ENCODE peak calls at places on chromosomes 12 and 14, in six cellular contexts. One of them, this sample, is unnamed.

GRCh38 chr14:106268013-106268727 is 741.8 kb downstream of the TMEM121 start:
- DNase-seq in tibial nerve: no peak
- DNase-seq in A549: peak
- DNase-seq in neural crest cell: no peak
- DNase-seq in HL-60: no peak
- DNase-seq in lung: no peak
- DNase-seq in this sample: no peak

GRCh38 chr14:101347893-101348777 is 213.2 kb upstream of the DIO3 start:
- DNase-seq in tibial nerve: no peak
- DNase-seq in A549: no peak
- DNase-seq in neural crest cell: no peak
- DNase-seq in HL-60: no peak
- DNase-seq in lung: no peak
- DNase-seq in this sample: no peak

GRCh38 chr12:4114986-4115385 is 158.6 kb upstream of the CCND2 start:
- DNase-seq in tibial nerve: no peak
- DNase-seq in A549: no peak
- DNase-seq in neural crest cell: no peak
- DNase-seq in HL-60: no peak
- DNase-seq in lung: no peak
- DNase-seq in this sample: no peak

GRCh38 chr12:52045794-52046199 is 5.4 kb upstream of the NR4A1 start:
- DNase-seq in tibial nerve: no peak
- DNase-seq in A549: peak
- DNase-seq in neural crest cell: no peak
- DNase-seq in HL-60: no peak
- DNase-seq in lung: no peak
- DNase-seq in this sample: no peak

GRCh38 chr14:23209651-23210423 is 26.4 kb upstream of the SLC7A8 start:
- DNase-seq in tibial nerve: no peak
- DNase-seq in A549: no peak
- DNase-seq in neural crest cell: no peak
- DNase-seq in HL-60: no peak
- DNase-seq in lung: no peak
- DNase-seq in this sample: no peak

GRCh38 chr14:87133073-87133815 is 859.7 kb downstream of the GALC start:
- DNase-seq in tibial nerve: peak
- DNase-seq in A549: no peak
- DNase-seq in neural crest cell: no peak
- DNase-seq in HL-60: no peak
- DNase-seq in lung: no peak
- DNase-seq in this sample: no peak

GRCh38 chr14:54291491-54292191 is 105.2 kb upstream of the CDKN3 start:
- DNase-seq in tibial nerve: no peak
- DNase-seq in A549: no peak
- DNase-seq in neural crest cell: no peak
- DNase-seq in HL-60: no peak
- DNase-seq in lung: no peak
- DNase-seq in this sample: peak

GRCh38 chr12:63400746-63401145 is 249.7 kb upstream of the AVPR1A start:
- DNase-seq in tibial nerve: no peak
- DNase-seq in A549: peak
- DNase-seq in neural crest cell: no peak
- DNase-seq in HL-60: no peak
- DNase-seq in lung: no peak
- DNase-seq in this sample: no peak

GRCh38 chr12:90281156-90281868 is 572.7 kb upstream of the ATP2B1 start:
- DNase-seq in tibial nerve: no peak
- DNase-seq in A549: no peak
- DNase-seq in neural crest cell: no peak
- DNase-seq in HL-60: no peak
- DNase-seq in lung: no peak
- DNase-seq in this sample: no peak

DNA sequence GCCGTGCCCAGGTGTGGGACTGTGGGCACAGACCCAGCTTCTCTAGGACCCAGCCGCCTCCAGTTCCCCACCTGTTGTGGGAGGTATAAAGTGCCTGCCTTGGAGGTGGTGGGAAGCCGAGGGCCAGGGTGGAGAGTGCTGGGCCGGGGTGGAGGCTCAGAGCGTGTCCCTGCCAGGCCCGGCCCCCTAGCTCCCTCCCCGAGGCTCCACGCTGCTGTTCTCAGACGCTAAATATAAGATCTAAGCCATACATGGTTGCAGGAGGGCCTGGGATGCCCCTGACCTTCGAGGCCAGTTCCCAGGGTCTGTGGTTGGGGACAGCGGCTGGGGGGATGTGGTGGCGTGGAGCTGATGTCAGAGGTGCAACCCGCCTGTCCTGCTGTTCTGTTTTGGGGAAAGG is 10.8 kb downstream of the INF2 start:
- DNase-seq in tibial nerve: no peak
- DNase-seq in A549: no peak
- DNase-seq in neural crest cell: no peak
- DNase-seq in HL-60: no peak
- DNase-seq in lung: no peak
- DNase-seq in this sample: no peak
- TF ChIP-seq CTCF in tibial nerve: no peak
- TF ChIP-seq CTCF in A549: no peak
- TF ChIP-seq CTCF in neural crest cell: no peak
- TF ChIP-seq CTCF in HL-60: no peak
- TF ChIP-seq CTCF in lung: no peak
- TF ChIP-seq CTCF in this sample: no peak

DNA sequence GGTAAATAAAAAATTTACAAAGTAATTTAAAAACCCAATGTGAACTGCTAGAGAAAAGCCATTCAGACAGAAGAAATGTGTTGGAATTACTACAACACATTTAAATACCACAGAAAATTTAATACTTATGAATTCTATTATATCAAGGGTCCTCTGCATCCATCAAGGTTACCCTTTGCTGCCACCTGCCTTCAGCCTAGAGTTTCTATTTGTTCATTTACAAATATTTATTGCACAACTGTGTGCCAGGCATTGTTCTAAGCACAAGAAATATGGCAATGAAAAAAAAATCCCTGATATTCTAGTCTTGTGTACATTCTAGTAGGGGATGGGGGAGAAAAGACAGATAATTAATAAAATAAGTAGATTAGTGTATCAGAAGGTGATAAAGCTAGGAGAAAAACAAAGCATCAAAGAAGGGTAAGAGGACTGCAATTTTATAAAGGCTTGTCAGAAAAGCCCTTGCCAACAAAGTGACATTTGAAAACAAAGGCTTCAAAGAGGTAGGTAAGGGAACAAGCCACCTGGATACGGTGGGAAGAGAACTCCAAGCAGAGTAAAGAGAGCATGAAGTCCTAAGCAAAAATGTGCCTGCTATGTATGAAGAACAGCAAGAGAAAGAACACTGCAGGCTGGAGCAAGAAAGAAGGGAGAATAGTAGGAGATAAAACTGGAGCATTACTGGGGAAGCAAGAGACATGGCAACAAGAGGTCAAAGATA is 59.1 kb upstream of the SLC6A13 start:
- DNase-seq in tibial nerve: no peak
- DNase-seq in A549: peak
- DNase-seq in neural crest cell: no peak
- DNase-seq in HL-60: no peak
- DNase-seq in lung: no peak
- DNase-seq in this sample: peak
- TF ChIP-seq CTCF in tibial nerve: no peak
- TF ChIP-seq CTCF in A549: peak
- TF ChIP-seq CTCF in neural crest cell: peak
- TF ChIP-seq CTCF in HL-60: no peak
- TF ChIP-seq CTCF in lung: no peak
- TF ChIP-seq CTCF in this sample: no peak

GRCh38 chr12:124159655-124160054 is 135.2 kb upstream of the RFLNA start:
- DNase-seq in tibial nerve: no peak
- DNase-seq in A549: no peak
- DNase-seq in neural crest cell: no peak
- DNase-seq in HL-60: no peak
- DNase-seq in lung: no peak
- DNase-seq in this sample: no peak

GRCh38 chr12:124165695-124166094 is 129.2 kb upstream of the RFLNA start:
- DNase-seq in tibial nerve: no peak
- DNase-seq in A549: no peak
- DNase-seq in neural crest cell: no peak
- DNase-seq in HL-60: no peak
- DNase-seq in lung: no peak
- DNase-seq in this sample: no peak

GRCh38 chr12:124167141-124167540 is 127.8 kb upstream of the RFLNA start:
- DNase-seq in tibial nerve: no peak
- DNase-seq in A549: no peak
- DNase-seq in neural crest cell: no peak
- DNase-seq in HL-60: no peak
- DNase-seq in lung: no peak
- DNase-seq in this sample: no peak

GRCh38 chr12:124160102-124160501 is 134.8 kb upstream of the RFLNA start:
- DNase-seq in tibial nerve: no peak
- DNase-seq in A549: no peak
- DNase-seq in neural crest cell: no peak
- DNase-seq in HL-60: no peak
- DNase-seq in lung: no peak
- DNase-seq in this sample: no peak

DNA sequence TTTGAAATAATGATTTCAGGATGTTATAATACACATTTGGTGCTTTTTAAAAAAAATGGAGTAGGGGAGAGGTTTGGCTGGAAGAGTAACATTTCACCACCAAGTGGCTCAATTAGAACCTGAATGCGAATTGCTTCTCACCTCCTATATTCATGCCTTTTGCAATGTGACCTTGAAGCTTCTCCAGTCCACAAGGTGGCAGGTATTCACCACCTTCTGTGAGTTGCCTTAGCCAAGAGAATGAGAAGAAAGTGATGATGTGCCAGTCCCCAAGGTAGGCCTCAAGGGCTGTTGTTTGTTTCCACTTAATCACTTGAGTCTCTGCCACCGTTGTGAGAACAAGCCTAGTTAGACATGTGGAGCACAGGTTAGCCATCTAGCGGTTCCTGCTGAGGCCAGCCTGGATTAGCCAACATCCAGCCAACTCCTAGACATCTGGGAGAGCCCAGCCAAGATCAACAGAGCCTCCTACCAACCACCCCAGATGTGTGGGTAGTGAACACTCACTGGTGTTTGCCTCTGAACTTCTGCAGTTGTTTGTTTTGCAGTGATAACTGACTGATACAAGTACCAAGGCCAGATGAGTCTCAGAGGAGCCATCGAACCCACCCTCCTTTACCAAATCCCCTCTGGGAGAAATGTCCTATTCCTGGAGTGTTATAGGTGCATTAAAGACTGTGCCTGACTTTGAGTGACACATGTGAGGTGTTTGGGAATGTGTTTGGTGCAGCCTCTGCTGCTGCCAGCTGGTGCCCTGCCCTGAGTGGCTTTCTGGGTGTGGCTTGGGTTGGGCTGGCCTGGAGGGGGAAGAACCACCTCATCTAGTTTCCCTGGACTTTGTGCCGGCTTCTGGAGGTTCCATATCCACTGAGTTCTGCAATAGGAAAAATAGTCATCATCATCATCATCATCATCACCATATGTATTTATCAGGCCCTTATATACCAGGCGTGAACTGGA is 132.5 kb upstream of the RFLNA start:
- DNase-seq in tibial nerve: no peak
- DNase-seq in A549: peak
- DNase-seq in neural crest cell: no peak
- DNase-seq in HL-60: no peak
- DNase-seq in lung: no peak
- DNase-seq in this sample: no peak
- TF ChIP-seq CTCF in tibial nerve: no peak
- TF ChIP-seq CTCF in A549: no peak
- TF ChIP-seq CTCF in neural crest cell: no peak
- TF ChIP-seq CTCF in HL-60: no peak
- TF ChIP-seq CTCF in lung: no peak
- TF ChIP-seq CTCF in this sample: no peak

GRCh38 chr12:113837528-113838296 is 128.4 kb downstream of the RBM19 start:
- DNase-seq in tibial nerve: no peak
- DNase-seq in A549: no peak
- DNase-seq in neural crest cell: no peak
- DNase-seq in HL-60: no peak
- DNase-seq in lung: no peak
- DNase-seq in this sample: no peak
- TF ChIP-seq CTCF in tibial nerve: no peak
- TF ChIP-seq CTCF in A549: no peak
- TF ChIP-seq CTCF in neural crest cell: peak
- TF ChIP-seq CTCF in HL-60: no peak
- TF ChIP-seq CTCF in lung: no peak
- TF ChIP-seq CTCF in this sample: no peak

This sample was measured in thyroid gland.